ENCODE peak calls at places on chromosomes 7 and 10, in five cellular contexts. One of them, this sample, is unnamed.
A peak's percentile ranks its signal among the peaks of the same experiment; 100 is the strongest.

GRCh38 chr7:84790873-84791272 is 396.0 kb downstream of the SEMA3D start:
- DNase-seq in HL-60: peak; percentile 7
- DNase-seq in fibroblast of pulmonary artery: peak; percentile 81
- DNase-seq in choroid plexus epithelial cell: peak; percentile 78
- DNase-seq in sigmoid colon: no peak
- DNase-seq in this sample: no peak

GRCh38 chr7:51261117-51261835 is 55.3 kb downstream of the COBL start:
- DNase-seq in choroid plexus epithelial cell: no peak
- DNase-seq in HL-60: no peak
- DNase-seq in fibroblast of pulmonary artery: no peak
- DNase-seq in sigmoid colon: no peak
- DNase-seq in this sample: no peak

GRCh38 chr10:110414563-110415309 is 83.0 kb upstream of the DUSP5 start:
- DNase-seq in choroid plexus epithelial cell: peak; percentile 69
- DNase-seq in fibroblast of pulmonary artery: peak; percentile 77
- DNase-seq in HL-60: peak; percentile 91
- DNase-seq in sigmoid colon: no peak
- DNase-seq in this sample: peak; percentile 91

GRCh38 chr10:23096814-23097549 is 1.6 kb downstream of the MSRB2 start:
- DNase-seq in choroid plexus epithelial cell: peak; percentile 64
- DNase-seq in HL-60: no peak
- DNase-seq in fibroblast of pulmonary artery: peak; percentile 96
- DNase-seq in sigmoid colon: peak; percentile 84
- DNase-seq in this sample: no peak

GRCh38 chr7:80740778-80741545 is 102.5 kb downstream of the CD36 start:
- DNase-seq in choroid plexus epithelial cell: peak; percentile 71
- DNase-seq in sigmoid colon: no peak
- DNase-seq in HL-60: no peak
- DNase-seq in fibroblast of pulmonary artery: peak; percentile 47
- DNase-seq in this sample: no peak

GRCh38 chr7:5350600-5351385 is 68.0 kb downstream of the SLC29A4 start:
- DNase-seq in sigmoid colon: no peak
- DNase-seq in choroid plexus epithelial cell: no peak
- DNase-seq in HL-60: no peak
- DNase-seq in fibroblast of pulmonary artery: no peak
- DNase-seq in this sample: no peak

GRCh38 chr10:86958831-86959736 is 685 bp downstream of the SNCG start:
- DNase-seq in HL-60: no peak
- DNase-seq in choroid plexus epithelial cell: peak; percentile 67
- DNase-seq in sigmoid colon: peak; percentile 74
- DNase-seq in fibroblast of pulmonary artery: peak; percentile 83
- DNase-seq in this sample: peak; percentile 81

GRCh38 chr10:114372179-114372578 is 32.1 kb downstream of the AFAP1L2 start:
- DNase-seq in sigmoid colon: no peak
- DNase-seq in choroid plexus epithelial cell: no peak
- DNase-seq in fibroblast of pulmonary artery: no peak
- DNase-seq in HL-60: no peak
- DNase-seq in this sample: no peak

GRCh38 chr7:94907026-94907419 is 371 bp upstream of the PPP1R9A start:
- DNase-seq in sigmoid colon: peak; percentile 60
- DNase-seq in HL-60: no peak
- DNase-seq in choroid plexus epithelial cell: no peak
- DNase-seq in fibroblast of pulmonary artery: no peak
- DNase-seq in this sample: no peak

GRCh38 chr7:47937065-47937687 is 11.1 kb downstream of the PKD1L1 start:
- DNase-seq in HL-60: no peak
- DNase-seq in choroid plexus epithelial cell: peak; percentile 51
- DNase-seq in fibroblast of pulmonary artery: no peak
- DNase-seq in sigmoid colon: no peak
- DNase-seq in this sample: peak; percentile 83

GRCh38 chr7:98669417-98670015 is 52.4 kb downstream of the NPTX2 start:
- DNase-seq in sigmoid colon: no peak
- DNase-seq in fibroblast of pulmonary artery: no peak
- DNase-seq in choroid plexus epithelial cell: no peak
- DNase-seq in HL-60: no peak
- DNase-seq in this sample: peak; percentile 64

GRCh38 chr10:78502208-78502943 is 468.7 kb downstream of the RPS24 start:
- DNase-seq in HL-60: no peak
- DNase-seq in choroid plexus epithelial cell: peak; percentile 43
- DNase-seq in fibroblast of pulmonary artery: peak; percentile 35
- DNase-seq in sigmoid colon: no peak
- DNase-seq in this sample: no peak

GRCh38 chr7:95772771-95773581 is 622 bp downstream of the DYNC1I1 start:
- DNase-seq in fibroblast of pulmonary artery: peak; percentile 44
- DNase-seq in HL-60: no peak
- DNase-seq in sigmoid colon: peak; percentile 91
- DNase-seq in choroid plexus epithelial cell: peak; percentile 41
- DNase-seq in this sample: no peak

GRCh38 chr10:3531097-3531645 is 253.8 kb downstream of the KLF6 start:
- DNase-seq in fibroblast of pulmonary artery: no peak
- DNase-seq in sigmoid colon: no peak
- DNase-seq in choroid plexus epithelial cell: no peak
- DNase-seq in HL-60: no peak
- DNase-seq in this sample: no peak

GRCh38 chr10:43362191-43362839 is 9.1 kb upstream of the FXYD4 start:
- DNase-seq in sigmoid colon: peak; percentile 97
- DNase-seq in HL-60: peak; percentile 72
- DNase-seq in fibroblast of pulmonary artery: peak; percentile 92
- DNase-seq in choroid plexus epithelial cell: peak; percentile 98
- DNase-seq in this sample: peak; percentile 98

GRCh38 chr10:76647276-76647675 is 990.3 kb downstream of the KCNMA1 start:
- DNase-seq in fibroblast of pulmonary artery: peak; percentile 1
- DNase-seq in HL-60: no peak
- DNase-seq in sigmoid colon: no peak
- DNase-seq in choroid plexus epithelial cell: peak; percentile 6
- DNase-seq in this sample: no peak

GRCh38 chr10:68900427-68901105 is 549 bp upstream of the DDX50 start:
- DNase-seq in HL-60: no peak
- DNase-seq in fibroblast of pulmonary artery: no peak
- DNase-seq in sigmoid colon: no peak
- DNase-seq in choroid plexus epithelial cell: peak; percentile 79
- DNase-seq in this sample: peak; percentile 94

GRCh38 chr10:124168991-124169826 is 75.8 kb upstream of the CHST15 start:
- DNase-seq in HL-60: no peak
- DNase-seq in choroid plexus epithelial cell: no peak
- DNase-seq in fibroblast of pulmonary artery: no peak
- DNase-seq in sigmoid colon: no peak
- DNase-seq in this sample: peak; percentile 62

GRCh38 chr10:12766222-12766621 is 235.3 kb downstream of the CCDC3 start:
- DNase-seq in sigmoid colon: no peak
- DNase-seq in choroid plexus epithelial cell: no peak
- DNase-seq in fibroblast of pulmonary artery: no peak
- DNase-seq in HL-60: no peak
- DNase-seq in this sample: no peak

GRCh38 chr10:88851706-88852105 is at the start of gene ANKRD22:
- DNase-seq in sigmoid colon: no peak
- DNase-seq in HL-60: peak; percentile 96
- DNase-seq in fibroblast of pulmonary artery: peak; percentile 74
- DNase-seq in choroid plexus epithelial cell: peak; percentile 65
- DNase-seq in this sample: no peak

GRCh38 chr7:31074403-31074802 is 22.3 kb downstream of the ADCYAP1R1 start:
- DNase-seq in sigmoid colon: peak; percentile 94
- DNase-seq in choroid plexus epithelial cell: no peak
- DNase-seq in HL-60: no peak
- DNase-seq in fibroblast of pulmonary artery: no peak
- DNase-seq in this sample: peak; percentile 73

GRCh38 chr10:70672165-70672992 is at the start of gene ADAMTS14:
- DNase-seq in sigmoid colon: no peak
- DNase-seq in fibroblast of pulmonary artery: no peak
- DNase-seq in choroid plexus epithelial cell: peak; percentile 36
- DNase-seq in HL-60: peak; percentile 29
- DNase-seq in this sample: peak; percentile 73

GRCh38 chr10:119665901-119666708 is 14.9 kb downstream of the BAG3 start:
- DNase-seq in HL-60: no peak
- DNase-seq in choroid plexus epithelial cell: peak; percentile 83
- DNase-seq in fibroblast of pulmonary artery: no peak
- DNase-seq in sigmoid colon: no peak
- DNase-seq in this sample: no peak

GRCh38 chr10:132546567-132547420 is 9.2 kb downstream of the INPP5A start:
- DNase-seq in choroid plexus epithelial cell: no peak
- DNase-seq in fibroblast of pulmonary artery: no peak
- DNase-seq in sigmoid colon: peak; percentile 60
- DNase-seq in HL-60: no peak
- DNase-seq in this sample: peak; percentile 83

DNA sequence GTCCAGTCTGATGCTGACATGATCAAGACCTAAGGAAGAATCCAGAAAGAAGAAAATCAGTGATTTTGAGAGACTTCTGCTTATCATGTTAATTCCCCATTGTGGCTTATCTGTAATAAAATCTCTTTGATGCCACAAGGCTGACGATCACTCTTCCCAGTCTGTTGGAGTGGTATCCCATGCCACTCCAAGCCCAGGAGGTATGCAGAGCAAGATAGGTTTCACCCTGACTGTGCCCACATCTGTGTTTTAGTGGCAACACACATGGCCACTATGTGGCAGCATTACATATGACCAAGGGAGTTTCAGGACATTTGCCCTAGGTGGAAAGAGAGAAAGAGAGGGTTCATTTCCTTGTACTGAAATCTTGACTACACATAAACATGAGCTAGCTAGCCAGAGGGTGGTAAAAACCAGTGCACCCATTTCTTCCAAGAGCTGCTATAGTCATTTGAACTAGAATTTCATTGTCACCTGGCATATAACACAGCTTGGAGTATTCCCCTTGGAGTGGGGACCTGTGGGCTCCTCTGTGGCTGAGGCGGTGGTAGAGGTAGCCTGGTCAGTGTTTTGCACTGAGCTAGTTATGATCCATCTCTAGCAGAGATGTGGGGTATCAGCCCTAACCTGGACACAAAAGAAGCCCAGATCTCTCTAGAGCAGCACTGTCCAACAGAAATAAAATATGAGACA is 20.8 kb downstream of the LAMB4 start:
- DNase-seq in HL-60: no peak
- DNase-seq in choroid plexus epithelial cell: peak; percentile 36
- DNase-seq in sigmoid colon: no peak
- DNase-seq in fibroblast of pulmonary artery: peak; percentile 36
- DNase-seq in this sample: no peak
- TF ChIP-seq CTCF in HL-60: peak; percentile 52
- TF ChIP-seq CTCF in choroid plexus epithelial cell: peak; percentile 49
- TF ChIP-seq CTCF in sigmoid colon: no peak
- TF ChIP-seq CTCF in fibroblast of pulmonary artery: peak; percentile 60
- TF ChIP-seq CTCF in this sample: peak; percentile 31

GRCh38 chr7:2934211-2934731 is 90.2 kb upstream of the GNA12 start:
- DNase-seq in choroid plexus epithelial cell: peak; percentile 77
- DNase-seq in sigmoid colon: peak; percentile 47
- DNase-seq in fibroblast of pulmonary artery: peak; percentile 80
- DNase-seq in HL-60: no peak
- DNase-seq in this sample: peak; percentile 61
- TF ChIP-seq CTCF in choroid plexus epithelial cell: peak; percentile 27
- TF ChIP-seq CTCF in sigmoid colon: no peak
- TF ChIP-seq CTCF in fibroblast of pulmonary artery: peak; percentile 8
- TF ChIP-seq CTCF in HL-60: no peak
- TF ChIP-seq CTCF in this sample: no peak

GRCh38 chr7:69927461-69927860 is 329.2 kb downstream of the AUTS2 start:
- DNase-seq in sigmoid colon: no peak
- DNase-seq in choroid plexus epithelial cell: no peak
- DNase-seq in fibroblast of pulmonary artery: no peak
- DNase-seq in HL-60: no peak
- DNase-seq in this sample: no peak
- TF ChIP-seq CTCF in sigmoid colon: no peak
- TF ChIP-seq CTCF in choroid plexus epithelial cell: no peak
- TF ChIP-seq CTCF in fibroblast of pulmonary artery: no peak
- TF ChIP-seq CTCF in HL-60: no peak
- TF ChIP-seq CTCF in this sample: no peak

DNA sequence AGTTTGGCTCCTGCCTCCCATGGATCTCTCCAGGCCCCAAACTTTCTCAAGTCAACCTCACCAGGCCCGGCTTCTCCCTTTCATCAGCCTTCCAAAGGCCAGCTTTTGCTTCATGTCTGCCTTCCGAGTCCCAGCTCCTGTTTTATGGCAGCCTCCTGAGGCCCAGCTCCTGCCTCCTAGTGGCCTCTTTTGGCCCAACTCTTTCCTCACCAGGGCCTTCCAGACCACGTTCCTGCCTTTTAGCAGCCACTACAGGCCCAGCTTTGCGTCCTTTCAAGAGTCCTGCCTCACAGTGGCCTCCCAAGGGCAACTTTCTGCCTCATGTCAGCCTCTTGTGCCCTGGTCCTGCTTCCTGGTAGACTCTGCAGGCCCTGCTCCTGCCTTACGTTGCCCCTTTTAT is 15.3 kb upstream of the TMEM248 start:
- DNase-seq in choroid plexus epithelial cell: no peak
- DNase-seq in fibroblast of pulmonary artery: no peak
- DNase-seq in sigmoid colon: no peak
- DNase-seq in HL-60: no peak
- DNase-seq in this sample: no peak
- TF ChIP-seq CTCF in choroid plexus epithelial cell: peak; percentile 46
- TF ChIP-seq CTCF in fibroblast of pulmonary artery: peak; percentile 32
- TF ChIP-seq CTCF in sigmoid colon: no peak
- TF ChIP-seq CTCF in HL-60: no peak
- TF ChIP-seq CTCF in this sample: no peak

GRCh38 chr7:124276005-124276606 is 243.2 kb upstream of the TMEM229A start:
- DNase-seq in fibroblast of pulmonary artery: peak; percentile 7
- DNase-seq in choroid plexus epithelial cell: peak; percentile 22
- DNase-seq in HL-60: peak; percentile 3
- DNase-seq in sigmoid colon: no peak
- DNase-seq in this sample: no peak
- TF ChIP-seq CTCF in fibroblast of pulmonary artery: peak; percentile 32
- TF ChIP-seq CTCF in choroid plexus epithelial cell: peak; percentile 44
- TF ChIP-seq CTCF in HL-60: peak; percentile 19
- TF ChIP-seq CTCF in sigmoid colon: no peak
- TF ChIP-seq CTCF in this sample: no peak

DNA sequence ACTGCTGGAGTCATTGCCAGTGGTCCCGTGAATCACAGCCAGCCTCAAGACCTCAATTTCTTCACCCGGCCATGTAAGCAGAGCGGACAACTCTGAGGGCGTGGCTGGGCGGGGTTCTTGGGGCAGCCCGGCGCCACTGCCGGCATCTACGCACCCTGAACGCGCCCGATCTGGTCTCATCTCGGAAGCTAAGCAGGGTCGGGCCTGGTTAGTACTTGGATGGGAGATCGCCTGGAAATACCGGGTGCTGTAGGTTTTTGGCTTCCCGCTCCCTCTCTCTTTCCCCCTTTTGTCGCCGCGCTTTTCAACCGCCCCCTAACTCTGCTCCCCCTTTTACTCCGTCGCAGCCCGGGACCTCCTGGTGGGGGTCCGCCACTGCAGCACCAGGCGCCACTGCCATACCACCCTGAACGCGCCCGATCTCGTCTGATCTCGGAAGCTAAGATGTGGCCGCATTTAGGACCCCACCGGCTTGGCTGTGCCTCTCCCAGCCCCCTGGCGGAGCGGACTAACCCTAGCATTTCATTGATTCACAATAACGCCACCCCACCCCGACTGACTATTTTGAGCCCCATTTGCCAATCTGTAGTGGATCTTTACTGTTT is 25.3 kb downstream of the GARIN1A start:
- DNase-seq in fibroblast of pulmonary artery: peak; percentile 66
- DNase-seq in HL-60: peak; percentile 45
- DNase-seq in sigmoid colon: peak; percentile 71
- DNase-seq in choroid plexus epithelial cell: peak; percentile 69
- DNase-seq in this sample: peak; percentile 85
- TF ChIP-seq CTCF in fibroblast of pulmonary artery: peak; percentile 42
- TF ChIP-seq CTCF in HL-60: no peak
- TF ChIP-seq CTCF in sigmoid colon: no peak
- TF ChIP-seq CTCF in choroid plexus epithelial cell: peak; percentile 55
- TF ChIP-seq CTCF in this sample: peak; percentile 11

GRCh38 chr7:45078199-45078681 is 10.5 kb downstream of the NACAD start:
- DNase-seq in choroid plexus epithelial cell: no peak
- DNase-seq in HL-60: no peak
- DNase-seq in fibroblast of pulmonary artery: no peak
- DNase-seq in sigmoid colon: peak; percentile 48
- DNase-seq in this sample: no peak
- TF ChIP-seq CTCF in choroid plexus epithelial cell: no peak
- TF ChIP-seq CTCF in HL-60: no peak
- TF ChIP-seq CTCF in fibroblast of pulmonary artery: no peak
- TF ChIP-seq CTCF in sigmoid colon: no peak
- TF ChIP-seq CTCF in this sample: no peak

This sample was measured in spleen.